ENCODE peak calls at places on chromosomes 16 and 17, in seven cellular contexts. R is upper lobe of right lung; L is activated CD4-positive, alpha-beta T cell treated with anti-CD3 and anti-CD28 coated beads for 36 hours; O is Right ventricle myocardium superior; K is activated naive CD8-positive, alpha-beta T cell treated with anti-CD3 and anti-CD28 coated beads, Interleukin-2, amount 10 ng/mL, durations not matched to agents 7 days and 5 days; H is heart right ventricle; S is activated naive CD4-positive, alpha-beta T cell treated with anti-CD3 and anti-CD28 coated beads, Interleukin-2, amount 50 U/mL, for 72 hours. J is an unnamed sample.
A peak's percentile ranks its signal among the peaks of the same experiment; 100 is the strongest.

GRCh38 chr16:80947708-80948615 is 58.7 kb downstream of the CMC2 start:
- ATAC-seq in R (no peak), L (peak; percentile 79), O (no peak), K (no peak), H (peak; percentile 25), S (peak; percentile 86), J (no peak)

GRCh38 chr17:72726936-72727335 is 365.6 kb downstream of the SLC39A11 start:
- ATAC-seq in R (peak; percentile 77), L (peak; percentile 93), O (no peak), K (peak; percentile 93), H (no peak), S (peak; percentile 86), J (no peak)

GRCh38 chr16:53234836-53235235 is 180.0 kb downstream of the CHD9 start:
- ATAC-seq in R (no peak), L (no peak), O (no peak), K (no peak), H (no peak), S (no peak), J (no peak)

GRCh38 chr16:8512941-8513624 is 77.2 kb downstream of the TMEM114 start:
- ATAC-seq in R (no peak), L (no peak), O (no peak), K (no peak), H (no peak), S (no peak), J (no peak)

GRCh38 chr17:61809816-61810392 is 53.4 kb downstream of the BRIP1 start:
- ATAC-seq in R (no peak), L (no peak), O (no peak), K (no peak), H (no peak), S (no peak), J (no peak)

GRCh38 chr17:45573915-45574314 is 83.4 kb upstream of the PLEKHM1 start:
- ATAC-seq in R (no peak), L (peak; percentile 82), O (no peak), K (no peak), H (no peak), S (peak; percentile 88), J (no peak)

GRCh38 chr16:64061621-64062020 is 1060.2 kb downstream of the CDH11 start:
- ATAC-seq in R (no peak), L (no peak), O (no peak), K (no peak), H (no peak), S (no peak), J (no peak)

GRCh38 chr16:85436636-85437160 is 176.4 kb upstream of the GSE1 start:
- ATAC-seq in R (peak; percentile 27), L (no peak), O (peak; percentile 51), K (no peak), H (peak; percentile 27), S (no peak), J (peak; percentile 48)

GRCh38 chr16:87316923-87317765 is at the start of gene C16orf95:
- ATAC-seq in R (peak; percentile 97), L (peak; percentile 90), O (peak; percentile 98), K (peak; percentile 90), H (peak; percentile 98), S (peak; percentile 97), J (peak; percentile 99)

GRCh38 chr16:57277586-57277985 is 6.9 kb downstream of the PLLP start:
- ATAC-seq in R (peak; percentile 49), L (peak; percentile 97), O (no peak), K (peak; percentile 86), H (no peak), S (peak; percentile 92), J (no peak)

GRCh38 chr16:12228079-12228606 is 251.6 kb downstream of the SNX29 start:
- ATAC-seq in R (no peak), L (no peak), O (no peak), K (no peak), H (no peak), S (no peak), J (no peak)

GRCh38 chr17:62578757-62579487 is 48.5 kb upstream of the MRC2 start:
- ATAC-seq in R (no peak), L (peak; percentile 42), O (no peak), K (no peak), H (no peak), S (peak; percentile 26), J (no peak)

GRCh38 chr17:81385320-81386111 is 9.7 kb upstream of the BAHCC1 start:
- ATAC-seq in R (no peak), L (no peak), O (no peak), K (no peak), H (no peak), S (no peak), J (no peak)

GRCh38 chr16:54240180-54241125 is 46.1 kb downstream of the IRX3 start:
- ATAC-seq in R (no peak), L (no peak), O (peak; percentile 76), K (no peak), H (peak; percentile 36), S (no peak), J (no peak)

GRCh38 chr16:59259964-59260348 is 525.8 kb upstream of the GOT2 start:
- ATAC-seq in R (peak; percentile 55), L (peak; percentile 33), O (no peak), K (peak; percentile 26), H (no peak), S (peak; percentile 60), J (no peak)

GRCh38 chr17:61088556-61088955 is 311.1 kb upstream of the TBX2 start:
- ATAC-seq in R (no peak), L (no peak), O (no peak), K (no peak), H (no peak), S (no peak), J (no peak)